ENCODE peak calls at places on chromosomes 7 and 10, in ten cellular contexts. One of them, this sample, is unnamed.

GRCh38 chr7:133705596-133705995 is 421.5 kb upstream of the LRGUK start:
- DNase-seq in heart right ventricle: no peak
- DNase-seq in lower lobe of right lung: no peak
- DNase-seq in HCT116: peak
- DNase-seq in PC-3: peak
- DNase-seq in tibial nerve: no peak
- DNase-seq in cardiac fibroblast: peak
- DNase-seq in sigmoid colon: no peak
- DNase-seq in choroid plexus epithelial cell: peak
- DNase-seq in NB4: peak
- DNase-seq in this sample: peak

GRCh38 chr7:103317009-103317408 is 19.8 kb downstream of the PMPCB start:
- DNase-seq in heart right ventricle: no peak
- DNase-seq in lower lobe of right lung: no peak
- DNase-seq in HCT116: no peak
- DNase-seq in PC-3: no peak
- DNase-seq in tibial nerve: no peak
- DNase-seq in cardiac fibroblast: no peak
- DNase-seq in sigmoid colon: no peak
- DNase-seq in choroid plexus epithelial cell: no peak
- DNase-seq in NB4: no peak
- DNase-seq in this sample: no peak

GRCh38 chr10:70777063-70777875 is 7.9 kb downstream of the TBATA start:
- DNase-seq in heart right ventricle: no peak
- DNase-seq in lower lobe of right lung: no peak
- DNase-seq in HCT116: no peak
- DNase-seq in PC-3: no peak
- DNase-seq in tibial nerve: no peak
- DNase-seq in cardiac fibroblast: no peak
- DNase-seq in sigmoid colon: no peak
- DNase-seq in choroid plexus epithelial cell: no peak
- DNase-seq in NB4: no peak
- DNase-seq in this sample: no peak

GRCh38 chr10:62554632-62555199 is 180.5 kb downstream of the ZNF365 start:
- DNase-seq in heart right ventricle: no peak
- DNase-seq in lower lobe of right lung: no peak
- DNase-seq in HCT116: peak
- DNase-seq in PC-3: peak
- DNase-seq in tibial nerve: no peak
- DNase-seq in cardiac fibroblast: peak
- DNase-seq in sigmoid colon: no peak
- DNase-seq in choroid plexus epithelial cell: peak
- DNase-seq in NB4: peak
- DNase-seq in this sample: peak

GRCh38 chr7:120052884-120053382 is 220.0 kb upstream of the KCND2 start:
- DNase-seq in heart right ventricle: peak
- DNase-seq in lower lobe of right lung: no peak
- DNase-seq in HCT116: no peak
- DNase-seq in PC-3: peak
- DNase-seq in tibial nerve: peak
- DNase-seq in cardiac fibroblast: peak
- DNase-seq in sigmoid colon: peak
- DNase-seq in choroid plexus epithelial cell: peak
- DNase-seq in NB4: peak
- DNase-seq in this sample: peak

GRCh38 chr10:92387289-92387940 is 96.4 kb downstream of the MARCHF5 start:
- DNase-seq in heart right ventricle: no peak
- DNase-seq in lower lobe of right lung: no peak
- DNase-seq in HCT116: peak
- DNase-seq in PC-3: peak
- DNase-seq in tibial nerve: no peak
- DNase-seq in cardiac fibroblast: peak
- DNase-seq in sigmoid colon: no peak
- DNase-seq in choroid plexus epithelial cell: peak
- DNase-seq in NB4: peak
- DNase-seq in this sample: peak

GRCh38 chr10:11373626-11374310 is 237.7 kb downstream of the USP6NL start:
- DNase-seq in heart right ventricle: no peak
- DNase-seq in lower lobe of right lung: no peak
- DNase-seq in HCT116: no peak
- DNase-seq in PC-3: no peak
- DNase-seq in tibial nerve: no peak
- DNase-seq in cardiac fibroblast: no peak
- DNase-seq in sigmoid colon: no peak
- DNase-seq in choroid plexus epithelial cell: no peak
- DNase-seq in NB4: no peak
- DNase-seq in this sample: no peak

GRCh38 chr10:125389648-125390047 is 229.3 kb upstream of the CTBP2 start:
- DNase-seq in heart right ventricle: no peak
- DNase-seq in lower lobe of right lung: no peak
- DNase-seq in HCT116: no peak
- DNase-seq in PC-3: no peak
- DNase-seq in tibial nerve: no peak
- DNase-seq in cardiac fibroblast: no peak
- DNase-seq in sigmoid colon: no peak
- DNase-seq in choroid plexus epithelial cell: no peak
- DNase-seq in NB4: no peak
- DNase-seq in this sample: no peak

GRCh38 chr10:35216303-35216905 is 89.8 kb downstream of the CREM start:
- DNase-seq in heart right ventricle: peak
- DNase-seq in lower lobe of right lung: peak
- DNase-seq in HCT116: no peak
- DNase-seq in PC-3: peak
- DNase-seq in tibial nerve: peak
- DNase-seq in cardiac fibroblast: peak
- DNase-seq in sigmoid colon: peak
- DNase-seq in choroid plexus epithelial cell: peak
- DNase-seq in NB4: peak
- DNase-seq in this sample: peak

GRCh38 chr7:7654964-7655363 is 14.4 kb downstream of the UMAD1 start:
- DNase-seq in heart right ventricle: no peak
- DNase-seq in lower lobe of right lung: no peak
- DNase-seq in HCT116: no peak
- DNase-seq in PC-3: no peak
- DNase-seq in tibial nerve: no peak
- DNase-seq in cardiac fibroblast: peak
- DNase-seq in sigmoid colon: no peak
- DNase-seq in choroid plexus epithelial cell: no peak
- DNase-seq in NB4: no peak
- DNase-seq in this sample: no peak

GRCh38 chr7:157139142-157140117 is 704 bp downstream of the UBE3C start:
- DNase-seq in heart right ventricle: peak
- DNase-seq in lower lobe of right lung: peak
- DNase-seq in HCT116: no peak
- DNase-seq in PC-3: peak
- DNase-seq in tibial nerve: peak
- DNase-seq in cardiac fibroblast: peak
- DNase-seq in sigmoid colon: peak
- DNase-seq in choroid plexus epithelial cell: peak
- DNase-seq in NB4: no peak
- DNase-seq in this sample: peak

GRCh38 chr10:120897343-120897742 is 46.2 kb downstream of the WDR11 start:
- DNase-seq in heart right ventricle: no peak
- DNase-seq in lower lobe of right lung: no peak
- DNase-seq in HCT116: no peak
- DNase-seq in PC-3: no peak
- DNase-seq in tibial nerve: no peak
- DNase-seq in cardiac fibroblast: peak
- DNase-seq in sigmoid colon: no peak
- DNase-seq in choroid plexus epithelial cell: peak
- DNase-seq in NB4: no peak
- DNase-seq in this sample: no peak

GRCh38 chr7:108164946-108165345 is 34.8 kb upstream of the LAMB4 start:
- DNase-seq in heart right ventricle: no peak
- DNase-seq in lower lobe of right lung: no peak
- DNase-seq in HCT116: no peak
- DNase-seq in PC-3: no peak
- DNase-seq in tibial nerve: no peak
- DNase-seq in cardiac fibroblast: no peak
- DNase-seq in sigmoid colon: no peak
- DNase-seq in choroid plexus epithelial cell: no peak
- DNase-seq in NB4: no peak
- DNase-seq in this sample: no peak

DNA sequence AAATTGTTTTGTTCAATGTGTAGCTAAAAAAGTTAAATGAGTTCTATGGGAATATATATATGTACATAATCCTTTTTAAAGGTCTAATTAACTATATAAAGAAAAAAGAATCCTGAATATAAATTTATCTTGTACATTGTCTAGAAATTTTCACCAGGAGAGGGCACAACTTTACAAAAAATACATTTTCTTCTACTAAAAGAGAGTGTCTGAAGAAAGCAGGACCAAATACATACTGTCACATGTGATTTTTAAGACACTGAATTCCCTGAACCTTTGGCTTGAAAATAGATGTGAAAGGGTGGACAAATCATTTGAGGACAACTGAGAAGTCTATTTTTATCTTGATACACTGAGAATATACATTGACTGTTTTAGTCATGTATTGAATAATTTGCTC is 204.3 kb downstream of the DGKB start:
- DNase-seq in heart right ventricle: no peak
- DNase-seq in lower lobe of right lung: no peak
- DNase-seq in HCT116: no peak
- DNase-seq in PC-3: peak
- DNase-seq in tibial nerve: no peak
- DNase-seq in cardiac fibroblast: peak
- DNase-seq in sigmoid colon: no peak
- DNase-seq in choroid plexus epithelial cell: peak
- DNase-seq in NB4: peak
- DNase-seq in this sample: no peak
- TF ChIP-seq CTCF in heart right ventricle: no peak
- TF ChIP-seq CTCF in lower lobe of right lung: no peak
- TF ChIP-seq CTCF in HCT116: peak
- TF ChIP-seq CTCF in PC-3: peak
- TF ChIP-seq CTCF in tibial nerve: no peak
- TF ChIP-seq CTCF in cardiac fibroblast: no peak
- TF ChIP-seq CTCF in sigmoid colon: no peak
- TF ChIP-seq CTCF in choroid plexus epithelial cell: no peak
- TF ChIP-seq CTCF in NB4: no peak
- TF ChIP-seq CTCF in this sample: no peak

DNA sequence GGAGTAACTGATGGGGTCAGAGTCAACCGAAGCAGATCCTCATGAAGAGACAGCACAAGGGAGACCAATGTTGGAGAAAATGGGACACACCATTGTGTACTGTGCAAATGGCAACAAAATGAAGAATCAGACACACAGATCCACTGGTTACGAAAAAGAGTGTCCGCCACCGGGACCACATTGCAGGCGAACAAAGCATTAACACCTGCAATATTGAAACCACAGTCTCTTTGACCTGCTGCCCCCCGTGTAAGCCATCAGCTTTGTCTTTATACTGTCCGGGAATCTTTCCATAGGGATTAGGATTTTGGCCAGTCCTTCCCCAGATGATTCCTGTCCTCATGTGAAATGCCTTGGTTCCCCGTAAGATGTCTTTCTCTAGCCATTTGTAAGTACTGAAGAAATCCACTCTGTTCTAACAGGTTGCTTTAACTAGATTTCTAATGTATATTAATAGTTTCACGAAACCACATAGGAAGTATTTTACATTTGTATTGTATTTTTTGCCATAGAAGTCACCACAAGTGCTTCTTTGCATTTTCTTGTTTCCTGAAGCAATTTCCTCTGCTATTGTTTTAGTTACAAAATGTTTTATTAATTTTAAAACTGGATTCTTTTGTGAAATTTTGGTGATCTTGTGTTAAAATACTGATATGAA is 140.8 kb upstream of the NFE2L3 start:
- DNase-seq in heart right ventricle: no peak
- DNase-seq in lower lobe of right lung: no peak
- DNase-seq in HCT116: no peak
- DNase-seq in PC-3: no peak
- DNase-seq in tibial nerve: no peak
- DNase-seq in cardiac fibroblast: no peak
- DNase-seq in sigmoid colon: no peak
- DNase-seq in choroid plexus epithelial cell: no peak
- DNase-seq in NB4: no peak
- DNase-seq in this sample: no peak
- H3K4me3 ChIP-seq in heart right ventricle: no peak
- H3K4me3 ChIP-seq in lower lobe of right lung: no peak
- H3K4me3 ChIP-seq in HCT116: no peak
- H3K4me3 ChIP-seq in PC-3: no peak
- H3K4me3 ChIP-seq in tibial nerve: no peak
- H3K4me3 ChIP-seq in cardiac fibroblast: no peak
- H3K4me3 ChIP-seq in sigmoid colon: no peak
- H3K4me3 ChIP-seq in choroid plexus epithelial cell: no peak
- H3K4me3 ChIP-seq in NB4: no peak
- H3K4me3 ChIP-seq in this sample: no peak

GRCh38 chr10:74771054-74771453 is 55.3 kb upstream of the KAT6B start:
- DNase-seq in heart right ventricle: no peak
- DNase-seq in lower lobe of right lung: no peak
- DNase-seq in HCT116: no peak
- DNase-seq in PC-3: no peak
- DNase-seq in tibial nerve: no peak
- DNase-seq in cardiac fibroblast: no peak
- DNase-seq in sigmoid colon: no peak
- DNase-seq in choroid plexus epithelial cell: no peak
- DNase-seq in NB4: peak
- DNase-seq in this sample: no peak
- TF ChIP-seq CTCF in heart right ventricle: no peak
- TF ChIP-seq CTCF in lower lobe of right lung: no peak
- TF ChIP-seq CTCF in HCT116: no peak
- TF ChIP-seq CTCF in PC-3: peak
- TF ChIP-seq CTCF in tibial nerve: no peak
- TF ChIP-seq CTCF in cardiac fibroblast: no peak
- TF ChIP-seq CTCF in sigmoid colon: no peak
- TF ChIP-seq CTCF in choroid plexus epithelial cell: peak
- TF ChIP-seq CTCF in NB4: no peak
- TF ChIP-seq CTCF in this sample: no peak

GRCh38 chr10:22250897-22251605 is 33.2 kb upstream of the EBLN1 start:
- DNase-seq in heart right ventricle: no peak
- DNase-seq in lower lobe of right lung: no peak
- DNase-seq in HCT116: no peak
- DNase-seq in PC-3: peak
- DNase-seq in tibial nerve: no peak
- DNase-seq in cardiac fibroblast: peak
- DNase-seq in sigmoid colon: no peak
- DNase-seq in choroid plexus epithelial cell: peak
- DNase-seq in NB4: peak
- DNase-seq in this sample: no peak

GRCh38 chr10:22252801-22253577 is 35.2 kb upstream of the EBLN1 start:
- DNase-seq in heart right ventricle: peak
- DNase-seq in lower lobe of right lung: peak
- DNase-seq in HCT116: no peak
- DNase-seq in PC-3: no peak
- DNase-seq in tibial nerve: peak
- DNase-seq in cardiac fibroblast: no peak
- DNase-seq in sigmoid colon: peak
- DNase-seq in choroid plexus epithelial cell: peak
- DNase-seq in NB4: no peak
- DNase-seq in this sample: peak

GRCh38 chr10:22252286-22252800 is 34.5 kb upstream of the EBLN1 start:
- DNase-seq in heart right ventricle: peak
- DNase-seq in lower lobe of right lung: peak
- DNase-seq in HCT116: no peak
- DNase-seq in PC-3: no peak
- DNase-seq in tibial nerve: peak
- DNase-seq in cardiac fibroblast: peak
- DNase-seq in sigmoid colon: peak
- DNase-seq in choroid plexus epithelial cell: peak
- DNase-seq in NB4: peak
- DNase-seq in this sample: peak

GRCh38 chr10:22251751-22252285 is 34.0 kb upstream of the EBLN1 start:
- DNase-seq in heart right ventricle: peak
- DNase-seq in lower lobe of right lung: peak
- DNase-seq in HCT116: no peak
- DNase-seq in PC-3: peak
- DNase-seq in tibial nerve: peak
- DNase-seq in cardiac fibroblast: peak
- DNase-seq in sigmoid colon: peak
- DNase-seq in choroid plexus epithelial cell: peak
- DNase-seq in NB4: peak
- DNase-seq in this sample: peak

GRCh38 chr10:22253578-22253882 is 35.7 kb upstream of the EBLN1 start:
- DNase-seq in heart right ventricle: peak
- DNase-seq in lower lobe of right lung: peak
- DNase-seq in HCT116: no peak
- DNase-seq in PC-3: no peak
- DNase-seq in tibial nerve: peak
- DNase-seq in cardiac fibroblast: no peak
- DNase-seq in sigmoid colon: no peak
- DNase-seq in choroid plexus epithelial cell: peak
- DNase-seq in NB4: no peak
- DNase-seq in this sample: no peak
- H3K4me3 ChIP-seq in heart right ventricle: peak
- H3K4me3 ChIP-seq in lower lobe of right lung: peak
- H3K4me3 ChIP-seq in HCT116: peak
- H3K4me3 ChIP-seq in PC-3: no peak
- H3K4me3 ChIP-seq in tibial nerve: peak
- H3K4me3 ChIP-seq in cardiac fibroblast: peak
- H3K4me3 ChIP-seq in sigmoid colon: peak
- H3K4me3 ChIP-seq in choroid plexus epithelial cell: peak
- H3K4me3 ChIP-seq in NB4: no peak
- H3K4me3 ChIP-seq in this sample: no peak